ENCODE peak calls at places on chromosomes 4 and X, in eight cellular contexts. One of them, this sample, is unnamed.

GRCh38 chr4:104716584-104716983 is 221.9 kb upstream of the CXXC4 start:
- DNase-seq in Karpas-422: no peak
- DNase-seq in GM23248: no peak
- DNase-seq in HCT116: no peak
- DNase-seq in fibroblast of lung: no peak
- DNase-seq in kidney: no peak
- DNase-seq in PC-3: no peak
- DNase-seq in NT2/D1: no peak
- DNase-seq in this sample: no peak

GRCh38 chr4:173507471-173508385 is 22.3 kb downstream of the HAND2 start:
- DNase-seq in Karpas-422: no peak
- DNase-seq in GM23248: no peak
- DNase-seq in HCT116: no peak
- DNase-seq in fibroblast of lung: no peak
- DNase-seq in kidney: no peak
- DNase-seq in PC-3: no peak
- DNase-seq in NT2/D1: no peak
- DNase-seq in this sample: no peak

GRCh38 chr4:53055274-53055673 is 193.2 kb downstream of the RASL11B start:
- DNase-seq in Karpas-422: no peak
- DNase-seq in GM23248: peak
- DNase-seq in HCT116: no peak
- DNase-seq in fibroblast of lung: peak
- DNase-seq in kidney: no peak
- DNase-seq in PC-3: no peak
- DNase-seq in NT2/D1: no peak
- DNase-seq in this sample: peak

GRCh38 chrX:35847736-35848135 is 49.6 kb downstream of the MAGEB16 start:
- DNase-seq in Karpas-422: no peak
- DNase-seq in GM23248: no peak
- DNase-seq in HCT116: no peak
- DNase-seq in fibroblast of lung: no peak
- DNase-seq in kidney: no peak
- DNase-seq in PC-3: no peak
- DNase-seq in NT2/D1: no peak
- DNase-seq in this sample: no peak

GRCh38 chrX:100625985-100626491 is 10.6 kb downstream of the TSPAN6 start:
- DNase-seq in Karpas-422: no peak
- DNase-seq in GM23248: no peak
- DNase-seq in HCT116: no peak
- DNase-seq in fibroblast of lung: peak
- DNase-seq in kidney: no peak
- DNase-seq in PC-3: no peak
- DNase-seq in NT2/D1: no peak
- DNase-seq in this sample: peak

GRCh38 chrX:106284431-106285025 is 116.4 kb downstream of the PWWP3B start:
- DNase-seq in Karpas-422: no peak
- DNase-seq in GM23248: no peak
- DNase-seq in HCT116: no peak
- DNase-seq in fibroblast of lung: no peak
- DNase-seq in kidney: no peak
- DNase-seq in PC-3: peak
- DNase-seq in NT2/D1: no peak
- DNase-seq in this sample: no peak

GRCh38 chr4:183830438-183830985 is 74.6 kb upstream of the STOX2 start:
- DNase-seq in Karpas-422: no peak
- DNase-seq in GM23248: no peak
- DNase-seq in HCT116: no peak
- DNase-seq in fibroblast of lung: no peak
- DNase-seq in kidney: no peak
- DNase-seq in PC-3: peak
- DNase-seq in NT2/D1: no peak
- DNase-seq in this sample: no peak

GRCh38 chrX:77528034-77528433 is 80.8 kb downstream of the FGF16 start:
- DNase-seq in Karpas-422: no peak
- DNase-seq in GM23248: no peak
- DNase-seq in HCT116: no peak
- DNase-seq in fibroblast of lung: no peak
- DNase-seq in kidney: no peak
- DNase-seq in PC-3: no peak
- DNase-seq in NT2/D1: no peak
- DNase-seq in this sample: no peak

GRCh38 chr4:25879091-25879584 is 16.4 kb upstream of the SEL1L3 start:
- DNase-seq in Karpas-422: peak
- DNase-seq in GM23248: no peak
- DNase-seq in HCT116: no peak
- DNase-seq in fibroblast of lung: no peak
- DNase-seq in kidney: no peak
- DNase-seq in PC-3: no peak
- DNase-seq in NT2/D1: no peak
- DNase-seq in this sample: no peak

GRCh38 chr4:53100801-53101581 is 238.9 kb downstream of the RASL11B start:
- DNase-seq in Karpas-422: no peak
- DNase-seq in GM23248: peak
- DNase-seq in HCT116: no peak
- DNase-seq in fibroblast of lung: peak
- DNase-seq in kidney: no peak
- DNase-seq in PC-3: peak
- DNase-seq in NT2/D1: no peak
- DNase-seq in this sample: no peak

GRCh38 chr4:157121396-157121795 is 45.4 kb downstream of the GLRB start:
- DNase-seq in Karpas-422: no peak
- DNase-seq in GM23248: no peak
- DNase-seq in HCT116: no peak
- DNase-seq in fibroblast of lung: peak
- DNase-seq in kidney: no peak
- DNase-seq in PC-3: no peak
- DNase-seq in NT2/D1: no peak
- DNase-seq in this sample: no peak

GRCh38 chrX:111005151-111005550 is 90.8 kb upstream of the PAK3 start:
- DNase-seq in Karpas-422: no peak
- DNase-seq in GM23248: no peak
- DNase-seq in HCT116: no peak
- DNase-seq in fibroblast of lung: no peak
- DNase-seq in kidney: no peak
- DNase-seq in PC-3: no peak
- DNase-seq in NT2/D1: no peak
- DNase-seq in this sample: no peak

GRCh38 chrX:68832516-68833447 is 4.0 kb downstream of the EFNB1 start:
- DNase-seq in Karpas-422: no peak
- DNase-seq in GM23248: no peak
- DNase-seq in HCT116: no peak
- DNase-seq in fibroblast of lung: no peak
- DNase-seq in kidney: no peak
- DNase-seq in PC-3: no peak
- DNase-seq in NT2/D1: no peak
- DNase-seq in this sample: no peak

GRCh38 chr4:48375651-48376291 is 34.4 kb downstream of the SLAIN2 start:
- DNase-seq in Karpas-422: no peak
- DNase-seq in GM23248: peak
- DNase-seq in HCT116: peak
- DNase-seq in fibroblast of lung: peak
- DNase-seq in kidney: no peak
- DNase-seq in PC-3: peak
- DNase-seq in NT2/D1: no peak
- DNase-seq in this sample: no peak

GRCh38 chr4:40931238-40931637 is 181.5 kb downstream of the NSUN7 start:
- DNase-seq in Karpas-422: no peak
- DNase-seq in GM23248: no peak
- DNase-seq in HCT116: no peak
- DNase-seq in fibroblast of lung: no peak
- DNase-seq in kidney: no peak
- DNase-seq in PC-3: no peak
- DNase-seq in NT2/D1: no peak
- DNase-seq in this sample: no peak

GRCh38 chr4:183571350-183572076 is 66.7 kb downstream of the ING2 start:
- DNase-seq in Karpas-422: no peak
- DNase-seq in GM23248: peak
- DNase-seq in HCT116: no peak
- DNase-seq in fibroblast of lung: peak
- DNase-seq in kidney: no peak
- DNase-seq in PC-3: peak
- DNase-seq in NT2/D1: peak
- DNase-seq in this sample: no peak

GRCh38 chrX:48573690-48574269 is 504 bp upstream of the RBM3 start:
- DNase-seq in Karpas-422: no peak
- DNase-seq in GM23248: no peak
- DNase-seq in HCT116: no peak
- DNase-seq in fibroblast of lung: no peak
- DNase-seq in kidney: peak
- DNase-seq in PC-3: no peak
- DNase-seq in NT2/D1: no peak
- DNase-seq in this sample: no peak

GRCh38 chr4:73811841-73812240 is 24.6 kb upstream of the CXCL6 start:
- DNase-seq in Karpas-422: no peak
- DNase-seq in GM23248: no peak
- DNase-seq in HCT116: no peak
- DNase-seq in fibroblast of lung: no peak
- DNase-seq in kidney: no peak
- DNase-seq in PC-3: no peak
- DNase-seq in NT2/D1: no peak
- DNase-seq in this sample: no peak

GRCh38 chrX:77422886-77423648 is 24.1 kb upstream of the FGF16 start:
- DNase-seq in Karpas-422: no peak
- DNase-seq in GM23248: no peak
- DNase-seq in HCT116: no peak
- DNase-seq in fibroblast of lung: no peak
- DNase-seq in kidney: no peak
- DNase-seq in PC-3: no peak
- DNase-seq in NT2/D1: peak
- DNase-seq in this sample: no peak

GRCh38 chrX:136975642-136976518 is 57.9 kb downstream of the GPR101 start:
- DNase-seq in Karpas-422: no peak
- DNase-seq in GM23248: no peak
- DNase-seq in HCT116: no peak
- DNase-seq in fibroblast of lung: no peak
- DNase-seq in kidney: no peak
- DNase-seq in PC-3: no peak
- DNase-seq in NT2/D1: no peak
- DNase-seq in this sample: no peak

GRCh38 chrX:153366878-153367538 is 33.1 kb downstream of the ZNF275 start:
- DNase-seq in Karpas-422: no peak
- DNase-seq in GM23248: no peak
- DNase-seq in HCT116: no peak
- DNase-seq in fibroblast of lung: no peak
- DNase-seq in kidney: no peak
- DNase-seq in PC-3: no peak
- DNase-seq in NT2/D1: no peak
- DNase-seq in this sample: no peak

GRCh38 chr4:78778530-78778929 is 2.4 kb downstream of the BMP2K start:
- DNase-seq in Karpas-422: no peak
- DNase-seq in GM23248: no peak
- DNase-seq in HCT116: no peak
- DNase-seq in fibroblast of lung: no peak
- DNase-seq in kidney: no peak
- DNase-seq in PC-3: no peak
- DNase-seq in NT2/D1: no peak
- DNase-seq in this sample: no peak
- H3K9ac ChIP-seq in Karpas-422: no peak
- H3K9ac ChIP-seq in GM23248: no peak
- H3K9ac ChIP-seq in HCT116: no peak
- H3K9ac ChIP-seq in fibroblast of lung: no peak
- H3K9ac ChIP-seq in kidney: no peak
- H3K9ac ChIP-seq in PC-3: no peak
- H3K9ac ChIP-seq in NT2/D1: peak
- H3K9ac ChIP-seq in this sample: peak

DNA sequence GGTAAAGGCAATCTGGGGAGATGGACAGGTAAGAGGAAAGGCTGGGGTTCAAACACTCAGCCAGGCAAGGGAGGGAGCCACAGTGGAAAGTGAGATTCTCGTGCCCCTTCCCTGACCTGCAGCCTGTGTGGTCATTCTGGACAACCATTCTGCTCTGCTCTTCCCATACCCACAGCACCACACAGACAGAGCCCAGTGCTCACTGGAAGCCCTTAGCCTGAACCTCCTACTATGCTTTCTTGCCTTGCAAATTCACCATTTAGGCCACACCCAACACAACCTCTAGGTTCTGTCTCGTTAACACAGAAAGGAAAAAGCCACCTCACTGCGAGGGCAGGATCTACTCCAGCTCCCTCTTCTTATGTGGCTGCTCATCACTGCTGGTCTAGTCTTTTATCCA is 92.7 kb downstream of the SHISA3 start:
- DNase-seq in Karpas-422: no peak
- DNase-seq in GM23248: no peak
- DNase-seq in HCT116: no peak
- DNase-seq in fibroblast of lung: no peak
- DNase-seq in kidney: no peak
- DNase-seq in PC-3: no peak
- DNase-seq in NT2/D1: no peak
- DNase-seq in this sample: no peak
- H3K4me3 ChIP-seq in Karpas-422: no peak
- H3K4me3 ChIP-seq in GM23248: no peak
- H3K4me3 ChIP-seq in HCT116: no peak
- H3K4me3 ChIP-seq in fibroblast of lung: no peak
- H3K4me3 ChIP-seq in kidney: no peak
- H3K4me3 ChIP-seq in PC-3: no peak
- H3K4me3 ChIP-seq in NT2/D1: no peak
- H3K4me3 ChIP-seq in this sample: no peak

DNA sequence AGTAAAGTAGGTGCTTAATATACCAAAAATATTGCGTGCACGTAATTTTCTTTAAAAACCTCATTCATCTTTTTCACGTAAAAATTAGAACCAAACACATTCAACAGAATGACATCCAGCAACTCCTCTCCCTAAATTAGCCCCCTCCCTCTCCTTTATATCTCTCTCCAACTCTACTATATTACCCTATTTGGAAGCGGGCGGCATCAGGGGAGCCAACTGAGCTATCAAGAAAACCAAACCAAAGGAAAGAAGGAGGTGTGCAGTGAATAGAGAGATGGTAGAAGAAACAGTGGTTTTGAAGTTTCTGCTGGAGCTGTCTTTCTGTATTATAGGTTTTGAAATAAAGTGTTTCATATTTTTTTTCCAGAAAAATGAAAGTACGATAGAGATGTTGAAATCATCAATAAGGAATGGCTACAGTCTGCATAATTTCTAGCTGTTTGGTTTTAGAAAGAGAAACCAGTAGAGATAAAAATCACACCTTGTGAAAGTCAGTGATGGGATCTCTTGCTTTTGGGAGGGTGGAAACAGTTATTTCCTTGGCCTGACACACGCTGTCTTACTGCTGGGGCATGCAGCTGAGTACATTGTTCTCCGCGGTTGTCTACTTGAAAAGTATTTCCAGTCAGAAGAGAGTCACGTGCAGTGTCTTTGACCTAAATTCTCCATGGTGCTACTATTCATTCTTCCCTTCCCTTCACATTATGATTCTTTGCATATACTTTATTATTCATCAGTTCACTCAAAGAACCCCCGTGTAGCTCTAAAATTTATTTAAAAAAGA is 94.1 kb upstream of the WDR17 start:
- DNase-seq in Karpas-422: no peak
- DNase-seq in GM23248: peak
- DNase-seq in HCT116: no peak
- DNase-seq in fibroblast of lung: peak
- DNase-seq in kidney: no peak
- DNase-seq in PC-3: no peak
- DNase-seq in NT2/D1: no peak
- DNase-seq in this sample: no peak
- H3K9ac ChIP-seq in Karpas-422: no peak
- H3K9ac ChIP-seq in GM23248: no peak
- H3K9ac ChIP-seq in HCT116: no peak
- H3K9ac ChIP-seq in fibroblast of lung: no peak
- H3K9ac ChIP-seq in kidney: no peak
- H3K9ac ChIP-seq in PC-3: no peak
- H3K9ac ChIP-seq in NT2/D1: no peak
- H3K9ac ChIP-seq in this sample: no peak

GRCh38 chrX:46770006-46770816 is 11.3 kb upstream of the SLC9A7 start:
- DNase-seq in Karpas-422: no peak
- DNase-seq in GM23248: peak
- DNase-seq in HCT116: no peak
- DNase-seq in fibroblast of lung: peak
- DNase-seq in kidney: no peak
- DNase-seq in PC-3: peak
- DNase-seq in NT2/D1: no peak
- DNase-seq in this sample: no peak
- H3K4me3 ChIP-seq in Karpas-422: no peak
- H3K4me3 ChIP-seq in GM23248: peak
- H3K4me3 ChIP-seq in HCT116: no peak
- H3K4me3 ChIP-seq in fibroblast of lung: peak
- H3K4me3 ChIP-seq in kidney: no peak
- H3K4me3 ChIP-seq in PC-3: peak
- H3K4me3 ChIP-seq in NT2/D1: no peak
- H3K4me3 ChIP-seq in this sample: no peak